ENCODE peak calls at places on chromosomes 3 and 15, in seven cellular contexts. O, G, L, I, M, Y and C are unnamed samples.

GRCh38 chr15:96359772-96360498 is 29.4 kb downstream of the NR2F2 start:
- ATAC-seq in O (no peak), G (no peak), L (peak; percentile 45), I (peak; percentile 27), M (peak; percentile 8), Y (no peak), C (peak; percentile 59)

GRCh38 chr15:35986072-35986666 is 440.2 kb upstream of the DPH6 start:
- ATAC-seq in O (no peak), G (no peak), L (no peak), I (no peak), M (peak; percentile 63), Y (no peak), C (peak; percentile 41)

GRCh38 chr3:71039332-71039731 is 544.2 kb downstream of the FOXP1 start:
- ATAC-seq in O (no peak), G (no peak), L (no peak), I (no peak), M (no peak), Y (no peak), C (no peak)

GRCh38 chr15:62307551-62307950 is 142.5 kb upstream of the C2CD4B start:
- ATAC-seq in O (no peak), G (no peak), L (no peak), I (peak; percentile 88), M (no peak), Y (no peak), C (no peak)

GRCh38 chr15:98187549-98187948 is 227.0 kb downstream of the ARRDC4 start:
- ATAC-seq in O (no peak), G (no peak), L (no peak), I (no peak), M (no peak), Y (no peak), C (no peak)

GRCh38 chr15:25247418-25248030 is 191.3 kb downstream of the UBE3A start:
- ATAC-seq in O (no peak), G (no peak), L (no peak), I (no peak), M (no peak), Y (no peak), C (no peak)

GRCh38 chr3:183392166-183393034 is 36.0 kb downstream of the MCF2L2 start:
- ATAC-seq in O (no peak), G (no peak), L (peak; percentile 45), I (no peak), M (no peak), Y (peak; percentile 86), C (no peak)

GRCh38 chr3:18389108-18389733 is 35.9 kb downstream of the SATB1 start:
- ATAC-seq in O (no peak), G (peak; percentile 32), L (no peak), I (no peak), M (no peak), Y (no peak), C (no peak)

GRCh38 chr3:177499779-177500423 is 302.6 kb upstream of the TBL1XR1 start:
- ATAC-seq in O (no peak), G (no peak), L (peak; percentile 70), I (no peak), M (peak; percentile 96), Y (no peak), C (no peak)

GRCh38 chr3:167780214-167780613 is 44.7 kb downstream of the SERPINI1 start:
- ATAC-seq in O (no peak), G (no peak), L (no peak), I (no peak), M (no peak), Y (no peak), C (no peak)

GRCh38 chr3:117407317-117407716 is 697.7 kb downstream of the TUSC7 start:
- ATAC-seq in O (no peak), G (no peak), L (no peak), I (no peak), M (no peak), Y (no peak), C (no peak)

GRCh38 chr3:171248426-171249115 is 211.6 kb downstream of the TNIK start:
- ATAC-seq in O (no peak), G (peak; percentile 57), L (no peak), I (no peak), M (no peak), Y (no peak), C (no peak)

GRCh38 chr15:39429898-39430357 is 151.0 kb upstream of the THBS1 start:
- ATAC-seq in O (no peak), G (no peak), L (no peak), I (peak; percentile 70), M (no peak), Y (no peak), C (no peak)

GRCh38 chr3:69710153-69710977 is 28.9 kb upstream of the MITF start:
- ATAC-seq in O (no peak), G (no peak), L (no peak), I (peak; percentile 87), M (no peak), Y (no peak), C (no peak)

GRCh38 chr15:58258501-58259274 is 120.5 kb downstream of the AQP9 start:
- ATAC-seq in O (no peak), G (no peak), L (no peak), I (no peak), M (no peak), Y (peak; percentile 19), C (no peak)

GRCh38 chr15:62208367-62208766 is 43.3 kb upstream of the C2CD4B start:
- ATAC-seq in O (no peak), G (no peak), L (no peak), I (no peak), M (no peak), Y (no peak), C (no peak)

GRCh38 chr3:188299713-188300112 is 145.8 kb downstream of the LPP start:
- ATAC-seq in O (no peak), G (no peak), L (no peak), I (no peak), M (no peak), Y (no peak), C (no peak)

GRCh38 chr3:127849368-127849767 is 27.1 kb upstream of the MGLL start:
- ATAC-seq in O (no peak), G (no peak), L (no peak), I (no peak), M (no peak), Y (no peak), C (no peak)

GRCh38 chr3:126340081-126340511 is 17.1 kb downstream of the KLF15 start:
- ATAC-seq in O (peak; percentile 9), G (no peak), L (no peak), I (no peak), M (no peak), Y (peak; percentile 55), C (peak; percentile 50)

DNA sequence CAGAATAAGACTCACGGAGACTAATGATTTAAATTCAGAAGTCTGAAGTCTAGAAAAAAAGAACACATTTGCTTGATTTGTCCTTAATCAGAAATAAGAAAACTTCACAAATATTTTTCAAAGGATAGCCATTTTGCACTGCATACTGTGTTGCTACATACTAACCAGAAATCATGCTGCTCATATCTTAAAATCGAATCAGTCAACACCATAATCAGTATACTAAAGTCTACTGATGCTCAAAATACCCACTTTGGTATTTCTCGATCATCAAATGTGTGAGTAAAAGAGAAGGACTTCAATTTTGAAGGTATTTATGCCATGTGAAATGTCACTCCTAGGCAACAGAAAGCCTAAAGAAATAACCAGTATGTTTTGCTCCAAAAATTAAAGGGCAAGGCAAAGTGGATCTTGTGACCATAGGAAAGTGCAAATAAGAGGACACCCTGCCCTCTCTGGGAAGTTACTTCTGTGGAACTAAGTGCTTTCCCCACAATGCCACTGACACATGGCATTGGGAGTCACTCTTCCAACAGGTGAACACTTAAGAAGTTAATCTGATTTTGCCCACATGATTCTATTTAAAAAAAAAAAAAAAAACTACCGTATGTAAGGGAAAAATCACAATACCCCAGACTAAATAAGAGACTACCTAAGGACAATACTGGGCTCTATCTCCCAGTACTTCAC is 2.7 kb downstream of the LRIG1 start:
- ATAC-seq in O (no peak), G (no peak), L (no peak), I (no peak), M (no peak), Y (no peak), C (no peak)
- H3K4me3 ChIP-seq in O (peak overlapping the region; percentile 97), G (no peak overlapping the region), L (no peak overlapping the region), I (peak overlapping the region; percentile 97), M (peak overlapping the region; percentile 76), Y (peak overlapping the region; percentile 84), C (peak overlapping the region; percentile 98)

DNA sequence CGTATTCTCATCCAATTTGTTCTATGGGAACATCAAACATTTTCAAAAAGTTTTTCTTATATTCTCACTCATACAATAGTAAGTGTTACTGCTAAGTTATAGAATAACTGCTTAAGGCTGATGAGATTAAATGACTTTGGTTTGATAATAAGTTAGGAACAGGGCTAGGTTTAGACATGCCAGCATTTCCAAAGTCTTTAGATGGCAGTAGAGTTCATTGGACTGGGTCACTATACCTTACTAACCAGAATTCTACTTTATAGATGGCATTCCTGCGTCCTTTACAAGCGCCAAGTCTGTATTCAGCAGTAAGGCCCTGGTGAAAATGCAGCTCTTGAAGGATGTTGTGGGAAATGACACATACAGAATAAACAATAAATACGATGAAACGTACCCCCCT is 21.7 kb downstream of the PLAAT1 start:
- ATAC-seq in O (no peak), G (no peak), L (no peak), I (no peak), M (no peak), Y (no peak), C (no peak)
- TF ChIP-seq CTCF in O (no peak), G (no peak), L (peak; percentile 22), I (no peak), M (no peak), Y (no peak), C (no peak)

GRCh38 chr15:49037546-49037940 is 8.7 kb downstream of the SECISBP2L start:
- ATAC-seq in O (no peak), G (no peak), L (no peak), I (no peak), M (no peak), Y (no peak), C (no peak)

GRCh38 chr15:49038382-49038781 is 7.9 kb downstream of the SECISBP2L start:
- ATAC-seq in O (no peak), G (no peak), L (no peak), I (no peak), M (no peak), Y (no peak), C (no peak)

GRCh38 chr15:49035825-49036224 is 10.4 kb downstream of the SECISBP2L start:
- ATAC-seq in O (no peak), G (no peak), L (no peak), I (no peak), M (no peak), Y (no peak), C (no peak)

GRCh38 chr15:49040151-49040550 is 6.1 kb downstream of the SECISBP2L start:
- ATAC-seq in O (no peak), G (no peak), L (no peak), I (no peak), M (no peak), Y (no peak), C (no peak)

GRCh38 chr15:49036650-49037545 is 9.3 kb downstream of the SECISBP2L start:
- ATAC-seq in O (no peak), G (peak; percentile 60), L (no peak), I (peak; percentile 88), M (no peak), Y (no peak), C (no peak)
- H3K4me3 ChIP-seq in O (no peak overlapping the region), G (no peak overlapping the region), L (no peak overlapping the region), I (no peak overlapping the region), M (no peak overlapping the region), Y (no peak overlapping the region), C (no peak overlapping the region)

DNA sequence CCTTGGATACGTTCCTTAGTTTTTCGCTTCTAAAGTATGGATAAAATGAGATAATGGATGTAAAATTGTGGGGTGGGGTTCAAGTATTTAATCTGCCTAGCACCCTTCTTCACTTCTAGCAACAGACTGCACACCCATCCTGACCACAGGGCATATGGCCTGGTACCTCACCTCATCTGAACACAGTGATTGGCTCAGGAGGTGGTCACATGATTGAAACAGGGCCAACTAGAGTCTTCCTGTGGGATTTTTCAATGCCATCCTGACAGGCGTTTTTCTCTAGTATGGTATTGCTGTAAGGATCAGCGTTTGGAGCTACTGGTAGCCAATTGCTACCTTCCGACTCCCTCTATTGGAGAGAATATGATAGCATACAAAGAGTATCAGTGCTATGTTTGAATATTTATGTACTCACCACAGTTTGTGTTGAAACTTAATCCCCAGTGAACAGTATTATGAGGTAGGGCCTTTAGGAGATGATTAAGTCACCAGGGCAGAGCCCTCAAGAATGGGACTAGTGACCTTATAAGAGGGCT is 172.2 kb downstream of the PPM1L start:
- ATAC-seq in O (no peak), G (peak; percentile 70), L (peak; percentile 76), I (no peak), M (no peak), Y (peak; percentile 38), C (no peak)
- TF ChIP-seq CTCF in O (no peak), G (peak; percentile 39), L (peak; percentile 66), I (peak; percentile 4), M (no peak), Y (no peak), C (no peak)